ENCODE peak calls at places on chromosomes 5 and 9, in five cellular contexts. A is A549, K is K562, H is GM12878, T is SK-N-SH. Q is an unnamed sample.

GRCh38 chr5:9329125-9329524 is 216.8 kb downstream of the SEMA5A start:
- DNase-seq in A (no peak), K (no peak), H (no peak), T (no peak), Q (no peak)

GRCh38 chr9:21761309-21761901 is 41.0 kb upstream of the MTAP start:
- DNase-seq in A (no peak), K (no peak), H (peak; percentile 19), T (no peak), Q (no peak)

GRCh38 chr5:9540791-9541190 is 5.1 kb downstream of the SEMA5A start:
- DNase-seq in A (no peak), K (no peak), H (no peak), T (no peak), Q (no peak)

GRCh38 chr5:28014779-28015178 is 976.4 kb upstream of the CDH9 start:
- DNase-seq in A (no peak), K (peak; percentile 32), H (no peak), T (peak; percentile 1), Q (peak; percentile 48)

GRCh38 chr9:32483343-32483742 is 42.7 kb downstream of the RIGI start:
- DNase-seq in A (no peak), K (no peak), H (no peak), T (no peak), Q (no peak)

GRCh38 chr5:91189480-91190332 is 193.4 kb downstream of the ARRDC3 start:
- DNase-seq in A (peak; percentile 33), K (no peak), H (no peak), T (no peak), Q (peak; percentile 3)

GRCh38 chr9:134434896-134435506 is 108.7 kb downstream of the RXRA start:
- DNase-seq in A (peak; percentile 65), K (no peak), H (no peak), T (peak; percentile 97), Q (peak; percentile 97)

GRCh38 chr5:36728697-36729543 is 122.5 kb downstream of the SLC1A3 start:
- DNase-seq in A (peak; percentile 57), K (peak; percentile 72), H (no peak), T (peak; percentile 56), Q (peak; percentile 65)

GRCh38 chr5:72387985-72388384 is 67.8 kb downstream of the PTCD2 start:
- DNase-seq in A (peak; percentile 68), K (no peak), H (no peak), T (no peak), Q (no peak)

GRCh38 chr5:40429258-40430111 is 250.2 kb upstream of the PTGER4 start:
- DNase-seq in A (no peak), K (no peak), H (no peak), T (no peak), Q (no peak)

GRCh38 chr5:123720955-123721354 is 209.0 kb downstream of the CSNK1G3 start:
- DNase-seq in A (no peak), K (no peak), H (no peak), T (no peak), Q (no peak)

GRCh38 chr5:65873181-65873580 is 53.2 kb upstream of the ERBIN start:
- DNase-seq in A (no peak), K (no peak), H (no peak), T (no peak), Q (no peak)

GRCh38 chr9:133707065-133707760 is 30.9 kb downstream of the SARDH start:
- DNase-seq in A (no peak), K (no peak), H (no peak), T (no peak), Q (no peak)

GRCh38 chr5:57181151-57181550 is 7.3 kb downstream of the GPBP1 start:
- DNase-seq in A (no peak), K (no peak), H (no peak), T (no peak), Q (no peak)

GRCh38 chr5:140013536-140013935 is 29.6 kb downstream of the NRG2 start:
- DNase-seq in A (no peak), K (no peak), H (no peak), T (no peak), Q (no peak)

GRCh38 chr5:151589878-151590570 is 1.1 kb downstream of the FAT2 start:
- DNase-seq in A (no peak), K (no peak), H (no peak), T (no peak), Q (no peak)

GRCh38 chr5:149641000-149641576 is 59.8 kb downstream of the ARHGEF37 start:
- DNase-seq in A (no peak), K (peak; percentile 72), H (no peak), T (no peak), Q (peak; percentile 85)

GRCh38 chr5:28766565-28767158 is 1728.3 kb upstream of the CDH9 start:
- DNase-seq in A (peak; percentile 5), K (peak; percentile 15), H (no peak), T (peak; percentile 1), Q (peak; percentile 18)

GRCh38 chr5:174504266-174504726 is 220.1 kb upstream of the MSX2 start:
- DNase-seq in A (no peak), K (no peak), H (no peak), T (no peak), Q (no peak)

GRCh38 chr5:168807261-168807660 is 228.1 kb upstream of the PANK3 start:
- DNase-seq in A (no peak), K (no peak), H (no peak), T (no peak), Q (no peak)

GRCh38 chr5:36177715-36178556 is 26.0 kb downstream of the SKP2 start:
- DNase-seq in A (peak; percentile 13), K (no peak), H (no peak), T (peak; percentile 32), Q (peak; percentile 48)

GRCh38 chr5:87829214-87829551 is 416.5 kb upstream of the CCNH start:
- DNase-seq in A (no peak), K (no peak), H (no peak), T (no peak), Q (peak; percentile 19)

GRCh38 chr5:75611324-75612210 is at the start of gene ANKDD1B:
- DNase-seq in A (peak; percentile 60), K (no peak), H (no peak), T (peak; percentile 23), Q (no peak)

GRCh38 chr5:33925278-33925677 is 10.9 kb upstream of the RXFP3 start:
- DNase-seq in A (no peak), K (no peak), H (no peak), T (no peak), Q (no peak)

GRCh38 chr5:7794301-7794700 is 56.6 kb downstream of the CFAP90 start:
- DNase-seq in A (no peak), K (no peak), H (peak; percentile 59), T (no peak), Q (no peak)

GRCh38 chr9:99822096-99822595 is 461 bp downstream of the NR4A3 start:
- DNase-seq in A (peak; percentile 28), K (no peak), H (no peak), T (no peak), Q (no peak)

GRCh38 chr5:173330856-173331206 is 2.6 kb upstream of the STC2 start:
- DNase-seq in A (no peak), K (no peak), H (no peak), T (no peak), Q (no peak)

GRCh38 chr5:317086-317811 is 4.3 kb upstream of the AHRR start:
- DNase-seq in A (peak; percentile 82), K (peak; percentile 76), H (no peak), T (peak; percentile 74), Q (peak; percentile 53)

GRCh38 chr5:135039526-135040296 is 5.7 kb upstream of the PITX1 start:
- DNase-seq in A (peak; percentile 35), K (no peak), H (no peak), T (peak; percentile 71), Q (no peak)

GRCh38 chr5:154829589-154830218 is 20.7 kb downstream of the FAXDC2 start:
- DNase-seq in A (no peak), K (no peak), H (no peak), T (no peak), Q (no peak)

GRCh38 chr9:128099932-128100491 is 27.5 kb downstream of the PTGES2 start:
- DNase-seq in A (no peak), K (peak; percentile 49), H (no peak), T (no peak), Q (no peak)

GRCh38 chr9:96056221-96056620 is 180.7 kb downstream of the ERCC6L2 start:
- DNase-seq in A (no peak), K (no peak), H (no peak), T (no peak), Q (no peak)

GRCh38 chr9:96058218-96058617 is 182.7 kb downstream of the ERCC6L2 start:
- DNase-seq in A (no peak), K (no peak), H (no peak), T (no peak), Q (no peak)

GRCh38 chr9:96061293-96061987 is 185.9 kb downstream of the ERCC6L2 start:
- DNase-seq in A (peak; percentile 25), K (peak; percentile 45), H (no peak), T (peak; percentile 64), Q (peak; percentile 21)

GRCh38 chr9:96052703-96053102 is 177.2 kb downstream of the ERCC6L2 start:
- DNase-seq in A (no peak), K (no peak), H (no peak), T (no peak), Q (no peak)

DNA sequence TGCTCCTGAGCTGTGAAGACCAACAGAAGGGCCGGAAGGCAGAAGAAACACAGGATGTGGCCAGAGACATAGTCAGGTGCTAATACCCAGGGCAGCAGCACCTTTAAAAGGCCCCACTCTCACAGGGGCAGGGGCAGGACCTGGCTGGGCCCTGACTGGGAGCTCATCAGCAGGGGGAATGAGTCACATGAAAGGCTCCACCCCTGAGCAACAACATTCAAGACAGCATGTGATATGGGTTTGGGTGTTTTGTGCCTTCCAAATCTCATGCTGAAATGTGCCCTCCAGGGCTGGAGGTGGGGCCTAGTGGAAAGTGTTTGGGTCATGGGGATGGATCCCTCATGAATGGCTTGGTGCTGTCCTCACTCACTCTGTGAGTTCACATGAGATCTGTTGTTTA is 181.7 kb downstream of the ERCC6L2 start:
- DNase-seq in A (no peak), K (no peak), H (no peak), T (no peak), Q (no peak)
- TF ChIP-seq CHD2 in A (no peak), K (no peak), H (no peak), T (no peak), Q (no peak)

GRCh38 chr9:72356019-72356653 is 8.9 kb downstream of the ZFAND5 start:
- DNase-seq in A (no peak), K (no peak), H (no peak), T (peak; percentile 58), Q (no peak)
- TF ChIP-seq CHD2 in A (no peak), K (no peak), H (no peak), T (peak; percentile 41), Q (no peak)

GRCh38 chr9:90547896-90548295 is 94.7 kb downstream of the DIRAS2 start:
- DNase-seq in A (no peak), K (no peak), H (no peak), T (no peak), Q (no peak)
- TF ChIP-seq CHD2 in A (no peak), K (no peak), H (no peak), T (no peak), Q (no peak)

DNA sequence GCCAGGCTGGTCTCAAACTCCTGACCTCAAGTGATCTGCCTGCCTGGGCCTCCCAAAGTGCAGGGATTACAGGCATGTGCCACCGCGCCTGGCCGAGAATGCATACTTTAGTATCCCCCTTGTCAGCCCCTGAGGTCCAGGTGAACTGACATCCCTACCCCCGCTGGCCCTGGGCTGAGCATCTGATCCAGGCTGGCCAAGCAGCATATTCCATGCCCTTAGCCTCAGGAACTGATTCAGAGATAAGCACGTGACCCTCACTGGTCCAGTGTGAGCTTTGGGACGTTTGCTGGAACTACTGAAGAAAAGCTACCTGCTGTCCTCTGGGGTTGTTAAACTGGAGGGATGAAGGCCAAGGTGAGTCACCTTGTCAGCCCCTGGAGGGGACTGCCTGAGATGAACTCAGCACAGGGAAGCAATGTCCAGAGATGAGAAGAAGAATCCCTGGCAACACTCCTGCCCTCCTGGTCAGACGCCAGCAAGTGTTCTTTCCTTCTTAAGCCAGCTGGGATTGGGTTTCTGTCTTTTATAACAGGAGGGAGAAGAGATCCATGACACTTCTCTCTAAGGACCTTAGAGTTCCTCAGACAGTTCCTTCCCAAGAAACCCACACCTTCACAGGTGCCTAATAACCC is 59.1 kb upstream of the FBXW11 start:
- DNase-seq in A (no peak), K (no peak), H (no peak), T (no peak), Q (no peak)
- TF ChIP-seq CHD2 in A (no peak), K (no peak), H (no peak), T (no peak), Q (no peak)